ENCODE peak calls at places on chromosomes 7 and 10, in ten cellular contexts. Y is IMR-90, A is sigmoid colon, W is mesenchymal stem cell, V is colonic mucosa, Q is A549, P is heart right ventricle, C is stomach, B is neural progenitor cell, N is SJSA1. J is an unnamed sample. For H3K4me1, the result is how much of the 10 kb centered on the place peaks cover.

GRCh38 chr7:155201325-155202087 is 96.2 kb upstream of the INSIG1 start:
- DNase-seq in Q (no peak), Y (no peak), A (no peak), P (no peak), B (no peak), W (no peak), V (no peak), C (no peak), N (no peak), J (no peak)

GRCh38 chr10:43028143-43028542 is 48.7 kb upstream of the RET start:
- DNase-seq in B (no peak), P (no peak), N (no peak), W (no peak), C (no peak), Y (no peak), A (no peak), V (no peak), Q (no peak), J (no peak)

GRCh38 chr10:110370005-110370404 is 65.3 kb upstream of the SMNDC1 start:
- DNase-seq in A (no peak), W (no peak), N (no peak), Y (no peak), C (no peak), V (no peak), Q (no peak), B (no peak), P (no peak), J (no peak)

GRCh38 chr10:47254611-47255010 is 45.4 kb upstream of the GDF10 start:
- DNase-seq in Y (no peak), W (no peak), V (no peak), P (no peak), N (no peak), C (no peak), A (no peak), B (no peak), Q (no peak), J (no peak)

GRCh38 chr7:155590215-155591023 is 44.1 kb upstream of the CNPY1 start:
- DNase-seq in C (peak), B (no peak), A (no peak), W (peak), P (peak), Y (peak), N (no peak), V (no peak), Q (no peak), J (no peak)

GRCh38 chr10:77844713-77845454 is 81.7 kb downstream of the DLG5 start:
- DNase-seq in P (no peak), A (no peak), V (peak), B (no peak), C (no peak), Q (peak), Y (peak), N (peak), W (peak), J (no peak)

GRCh38 chr7:15891151-15891842 is 204.8 kb upstream of the MEOX2 start:
- DNase-seq in W (peak), N (no peak), B (no peak), P (no peak), V (no peak), Q (no peak), C (no peak), A (no peak), Y (peak), J (no peak)

GRCh38 chr7:48074231-48074654 is 14.8 kb upstream of the UPP1 start:
- DNase-seq in A (no peak), Q (no peak), V (no peak), B (no peak), C (no peak), N (peak), W (no peak), Y (peak), P (no peak), J (no peak)

GRCh38 chr7:412731-413356 is 106.8 kb downstream of the PDGFA start:
- DNase-seq in W (no peak), N (no peak), A (no peak), V (no peak), B (no peak), Q (no peak), P (no peak), Y (no peak), C (no peak), J (no peak)

GRCh38 chr7:4687956-4688355 is 5.9 kb downstream of the FOXK1 start:
- DNase-seq in C (no peak), W (no peak), A (no peak), Y (no peak), B (no peak), V (no peak), P (no peak), N (no peak), Q (no peak), J (no peak)

GRCh38 chr10:113071446-113071845 is 121.4 kb downstream of the TCF7L2 start:
- DNase-seq in W (no peak), P (peak), B (no peak), N (no peak), A (no peak), V (peak), Y (peak), Q (no peak), C (peak), J (peak)
- H3K4me1 ChIP-seq in W (under half), P (under half), B (under half), N (under half), A (under half), V (under half), Y (under half), Q (half or more), C (under half), J (under half)

DNA sequence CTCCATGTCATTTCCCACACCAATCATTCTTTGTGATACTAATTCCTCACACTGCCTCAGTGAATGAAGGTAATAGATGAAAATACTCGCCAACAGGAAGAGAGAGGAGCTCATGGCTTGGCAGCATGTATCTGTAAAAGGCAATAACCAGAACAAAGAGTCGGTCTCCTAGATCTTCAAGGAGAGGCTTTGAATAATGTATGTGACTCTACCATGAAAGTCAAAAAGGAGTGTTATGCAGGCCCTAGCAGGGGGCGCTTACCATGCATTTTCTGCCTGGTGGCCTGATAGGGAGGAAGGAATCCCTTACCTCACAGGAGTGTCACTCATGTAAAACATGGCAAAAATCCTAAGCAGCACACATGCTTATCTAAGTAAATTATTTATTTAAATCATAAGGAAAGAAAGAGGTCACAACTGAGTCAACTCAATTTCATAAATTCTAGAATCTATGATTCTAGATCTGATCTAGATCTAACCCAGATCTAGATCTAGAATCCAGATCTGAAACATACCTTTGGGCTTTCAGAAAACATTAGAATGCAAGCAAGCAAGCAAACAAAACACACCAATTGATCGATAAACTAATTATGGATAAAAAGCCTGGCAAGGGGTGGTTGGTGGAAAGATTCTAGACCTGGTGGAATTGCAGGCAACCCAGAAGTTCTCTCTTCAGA is 226.3 kb upstream of the KLF6 start:
- DNase-seq in Y (no peak), Q (no peak), V (no peak), W (no peak), B (no peak), C (no peak), N (no peak), A (no peak), P (no peak), J (no peak)
- H3K4me1 ChIP-seq in Y (under half), Q (under half), V (under half), W (under half), B (under half), C (under half), N (under half), A (under half), P (under half), J (under half)

GRCh38 chr7:74099031-74099430 is 15.4 kb downstream of the LIMK1 start:
- DNase-seq in C (no peak), B (no peak), P (no peak), V (no peak), Y (no peak), Q (no peak), A (no peak), W (no peak), N (no peak), J (no peak)
- H3K4me1 ChIP-seq in C (under half), B (under half), P (under half), V (under half), Y (under half), Q (under half), A (under half), W (under half), N (under half), J (under half)

GRCh38 chr10:119306964-119307363 is 99.6 kb downstream of the GRK5 start:
- DNase-seq in N (no peak), V (no peak), P (no peak), A (no peak), Q (peak), C (no peak), B (no peak), W (peak), Y (peak), J (no peak)
- H3K4me1 ChIP-seq in N (under half), V (under half), P (under half), A (under half), Q (half or more), C (half or more), B (under half), W (under half), Y (under half), J (under half)

DNA sequence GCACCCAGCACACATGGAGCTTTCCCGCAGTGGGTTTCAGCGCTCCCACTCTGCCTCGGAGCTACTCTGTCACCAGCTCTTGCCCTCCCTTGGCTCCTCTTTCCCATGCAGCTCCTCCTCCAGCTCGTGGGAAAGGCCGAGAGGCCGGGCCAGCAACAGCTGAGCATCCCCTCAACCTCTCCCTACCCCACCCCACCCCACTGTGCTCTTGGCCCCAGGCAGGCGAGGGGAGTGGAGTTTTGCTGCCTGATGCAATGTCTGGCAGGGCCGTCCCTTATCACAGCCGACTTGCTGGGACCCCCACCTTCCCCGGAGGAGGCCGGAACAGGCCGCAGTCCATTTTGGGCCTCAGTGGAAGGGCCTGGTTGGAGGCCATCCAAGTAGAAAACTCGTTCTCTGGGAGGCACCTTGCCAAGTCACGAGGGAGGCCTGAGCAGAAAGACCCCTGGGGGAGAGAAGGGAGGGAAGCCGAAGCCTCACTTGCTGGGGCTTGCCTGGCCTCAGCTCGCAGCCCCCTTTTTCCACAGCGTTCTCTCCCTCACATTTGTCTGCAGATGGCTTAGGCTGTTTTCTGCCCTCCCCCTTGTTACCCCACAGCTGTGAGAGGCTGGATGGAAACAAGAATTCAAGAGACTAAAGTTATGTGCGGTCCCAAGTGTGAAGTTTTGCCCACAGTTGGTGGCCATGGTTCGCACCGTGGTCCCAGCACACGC is 35.3 kb downstream of the CHST3 start:
- DNase-seq in Q (no peak), B (peak), A (peak), Y (peak), V (peak), C (no peak), N (no peak), P (peak), W (peak), J (peak)
- H3K4me1 ChIP-seq in Q (under half), B (under half), A (half or more), Y (under half), V (under half), C (under half), N (under half), P (under half), W (under half), J (half or more)

GRCh38 chr10:127974911-127975310 is 68.0 kb downstream of the PTPRE start:
- DNase-seq in P (no peak), N (no peak), Y (no peak), B (no peak), C (no peak), Q (no peak), A (no peak), V (no peak), W (no peak), J (no peak)
- H3K4me1 ChIP-seq in P (under half), N (under half), Y (under half), B (under half), C (under half), Q (under half), A (under half), V (under half), W (under half), J (under half)

GRCh38 chr10:80205478-80206276 is at the start of gene ANXA11:
- DNase-seq in B (peak), Q (peak), A (peak), P (peak), W (peak), C (peak), N (peak), V (peak), Y (peak), J (peak)
- H3K4me1 ChIP-seq in B (under half), Q (half or more), A (half or more), P (under half), W (under half), C (half or more), N (under half), V (under half), Y (under half), J (under half)

GRCh38 chr10:124601431-124602120 is 140.0 kb downstream of the LHPP start:
- DNase-seq in Y (no peak), A (no peak), P (peak), B (no peak), Q (no peak), W (no peak), V (no peak), C (no peak), N (no peak), J (peak)

GRCh38 chr10:124603376-124604213 is 140.6 kb downstream of the FAM53B start:
- DNase-seq in B (no peak), A (no peak), Q (no peak), Y (no peak), C (no peak), V (no peak), W (no peak), P (peak), N (no peak), J (peak)

GRCh38 chr10:124602646-124603365 is 141.2 kb downstream of the LHPP start:
- DNase-seq in C (no peak), Q (no peak), A (no peak), N (no peak), W (no peak), V (no peak), P (peak), B (no peak), Y (no peak), J (peak)

GRCh38 chr10:124601016-124601415 is 139.4 kb downstream of the LHPP start:
- DNase-seq in B (no peak), V (no peak), N (no peak), W (no peak), Y (no peak), A (no peak), C (no peak), Q (no peak), P (peak), J (peak)

GRCh38 chr10:124602121-124602561 is 140.5 kb downstream of the LHPP start:
- DNase-seq in V (no peak), Q (no peak), P (peak), Y (no peak), B (no peak), W (no peak), A (no peak), C (no peak), N (no peak), J (peak)
- H3K4me1 ChIP-seq in V (under half), Q (under half), P (under half), Y (under half), B (under half), W (under half), A (under half), C (under half), N (under half), J (under half)

DNA sequence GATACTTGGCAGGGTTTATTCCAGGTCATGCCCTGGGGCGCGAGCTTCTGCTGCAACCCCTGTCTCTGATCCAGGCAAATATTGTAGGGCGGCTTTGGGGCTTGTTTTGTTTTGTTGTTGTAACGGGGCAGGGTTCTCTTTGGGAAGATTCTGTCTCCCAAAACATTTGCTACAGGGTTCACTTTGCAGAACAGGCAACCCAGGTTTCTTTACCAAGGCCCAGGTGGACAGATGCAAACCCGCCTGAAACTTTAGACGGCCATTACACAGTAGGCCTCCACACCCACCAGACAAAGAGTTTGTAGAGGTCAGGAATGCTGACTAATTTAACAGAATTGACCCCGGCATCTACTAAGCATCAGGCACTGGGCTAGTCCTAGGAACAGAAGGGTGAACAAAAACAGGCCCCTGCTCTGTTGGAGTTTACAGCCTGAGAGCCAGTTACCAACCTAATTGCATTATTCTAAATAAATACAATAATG is 570 bp upstream of the CDCA7L start:
- DNase-seq in C (no peak), P (no peak), Q (peak), V (no peak), B (no peak), Y (no peak), N (no peak), W (no peak), A (no peak), J (no peak)
- H3K4me1 ChIP-seq in C (under half), P (under half), Q (under half), V (under half), B (under half), Y (under half), N (under half), W (under half), A (under half), J (under half)